ENCODE peak calls at places on chromosomes 2 and 18, in ten cellular contexts. G is frontal cortex, Z is WTC11, U is astrocyte of the cerebellum, W is hepatic stellate cell, A is pons, E is ecto neural progenitor cell, K is A172, J is tibial nerve, H is head of caudate nucleus. R is an unnamed sample.

GRCh38 chr2:95297088-95297487 is at the start of gene KCNIP3:
- DNase-seq in G (peak), Z (peak), U (no peak), W (no peak), A (peak), E (no peak), K (no peak), J (no peak), H (peak), R (no peak)

GRCh38 chr2:190961918-190962487 is 52.0 kb downstream of the STAT1 start:
- DNase-seq in G (no peak), Z (no peak), U (no peak), W (no peak), A (no peak), E (no peak), K (no peak), J (no peak), H (no peak), R (no peak)

GRCh38 chr2:108918941-108919341 is 70.1 kb downstream of the EDAR start:
- DNase-seq in G (no peak), Z (no peak), U (no peak), W (no peak), A (no peak), E (peak), K (no peak), J (no peak), H (no peak), R (no peak)

GRCh38 chr2:11775384-11775783 is 29.0 kb downstream of the LPIN1 start:
- DNase-seq in G (no peak), Z (no peak), U (no peak), W (peak), A (no peak), E (no peak), K (no peak), J (no peak), H (no peak), R (no peak)

GRCh38 chr2:187485535-187485934 is 37.5 kb upstream of the CALCRL start:
- DNase-seq in G (no peak), Z (no peak), U (no peak), W (no peak), A (no peak), E (no peak), K (no peak), J (no peak), H (no peak), R (no peak)

GRCh38 chr18:55314615-55315237 is 273.3 kb downstream of the TCF4 start:
- DNase-seq in G (no peak), Z (no peak), U (no peak), W (no peak), A (no peak), E (no peak), K (no peak), J (no peak), H (no peak), R (no peak)

GRCh38 chr2:169711751-169712509 is 17.7 kb downstream of the PHOSPHO2 start:
- DNase-seq in G (no peak), Z (no peak), U (no peak), W (no peak), A (no peak), E (no peak), K (no peak), J (no peak), H (no peak), R (no peak)

GRCh38 chr2:200765995-200766660 is 45.6 kb upstream of the BZW1 start:
- DNase-seq in G (no peak), Z (no peak), U (no peak), W (no peak), A (peak), E (no peak), K (peak), J (no peak), H (no peak), R (no peak)

GRCh38 chr18:65754121-65754520 is 3.3 kb downstream of the CDH7 start:
- DNase-seq in G (no peak), Z (no peak), U (peak), W (no peak), A (no peak), E (no peak), K (peak), J (no peak), H (no peak), R (no peak)

GRCh38 chr18:31652355-31652754 is 32.0 kb downstream of the B4GALT6 start:
- DNase-seq in G (no peak), Z (no peak), U (no peak), W (no peak), A (no peak), E (no peak), K (no peak), J (no peak), H (no peak), R (no peak)

GRCh38 chr18:41396861-41397260 is 558.2 kb upstream of the PIK3C3 start:
- DNase-seq in G (no peak), Z (no peak), U (no peak), W (no peak), A (no peak), E (no peak), K (no peak), J (no peak), H (no peak), R (no peak)

GRCh38 chr18:66159451-66159850 is 408.6 kb downstream of the CDH7 start:
- DNase-seq in G (no peak), Z (no peak), U (no peak), W (no peak), A (no peak), E (no peak), K (no peak), J (no peak), H (no peak), R (no peak)

GRCh38 chr2:195535911-195536522 is 121.0 kb upstream of the SLC39A10 start:
- DNase-seq in G (no peak), Z (no peak), U (no peak), W (no peak), A (peak), E (no peak), K (no peak), J (peak), H (peak), R (no peak)

GRCh38 chr2:207166349-207167128 is 791 bp upstream of the KLF7 start:
- DNase-seq in G (peak), Z (peak), U (peak), W (peak), A (peak), E (peak), K (peak), J (peak), H (peak), R (no peak)

GRCh38 chr18:54684786-54685185 is 93.7 kb downstream of the DYNAP start:
- DNase-seq in G (peak), Z (peak), U (peak), W (peak), A (no peak), E (peak), K (peak), J (no peak), H (no peak), R (peak)

GRCh38 chr2:70354264-70354949 is 52.5 kb upstream of the FAM136A start:
- DNase-seq in G (no peak), Z (no peak), U (no peak), W (no peak), A (no peak), E (no peak), K (peak), J (no peak), H (no peak), R (no peak)

GRCh38 chr18:62118324-62118723 is 68.5 kb downstream of the PIGN start:
- DNase-seq in G (no peak), Z (no peak), U (peak), W (peak), A (no peak), E (no peak), K (no peak), J (peak), H (no peak), R (peak)

GRCh38 chr18:54329787-54330186 is 27.9 kb downstream of the STARD6 start:
- DNase-seq in G (no peak), Z (no peak), U (no peak), W (no peak), A (no peak), E (no peak), K (no peak), J (no peak), H (no peak), R (no peak)

GRCh38 chr2:84022810-84023431 is 436.2 kb downstream of the SUCLG1 start:
- DNase-seq in G (peak), Z (peak), U (peak), W (peak), A (peak), E (no peak), K (peak), J (peak), H (peak), R (no peak)

GRCh38 chr2:85684806-85685205 is 9.4 kb upstream of the GNLY start:
- DNase-seq in G (no peak), Z (no peak), U (no peak), W (no peak), A (no peak), E (no peak), K (no peak), J (no peak), H (no peak), R (no peak)

GRCh38 chr2:2557448-2557847 is 226.4 kb upstream of the MYT1L start:
- DNase-seq in G (no peak), Z (no peak), U (no peak), W (no peak), A (no peak), E (no peak), K (no peak), J (no peak), H (no peak), R (no peak)

GRCh38 chr2:160561551-160562280 is 68.1 kb upstream of the RBMS1 start:
- DNase-seq in G (no peak), Z (no peak), U (no peak), W (no peak), A (no peak), E (no peak), K (peak), J (no peak), H (no peak), R (no peak)

GRCh38 chr2:215441560-215442391 is 5.9 kb upstream of the FN1 start:
- DNase-seq in G (no peak), Z (no peak), U (no peak), W (no peak), A (no peak), E (no peak), K (no peak), J (no peak), H (no peak), R (no peak)

GRCh38 chr2:149901231-149901859 is 313.8 kb upstream of the MMADHC start:
- DNase-seq in G (no peak), Z (no peak), U (no peak), W (no peak), A (no peak), E (no peak), K (no peak), J (no peak), H (no peak), R (no peak)

GRCh38 chr2:30422437-30422805 is 24.6 kb upstream of the LCLAT1 start:
- DNase-seq in G (no peak), Z (no peak), U (no peak), W (peak), A (no peak), E (no peak), K (peak), J (no peak), H (peak), R (no peak)

GRCh38 chr2:154555700-154556099 is 142.8 kb upstream of the KCNJ3 start:
- DNase-seq in G (no peak), Z (no peak), U (no peak), W (no peak), A (no peak), E (no peak), K (no peak), J (no peak), H (no peak), R (no peak)